ENCODE peak calls at places on chromosomes 6 and 20, in five cellular contexts. O is brain pericyte, X is GM04504, W is brain microvascular endothelial cell, E is H4. K is an unnamed sample.

GRCh38 chr6:169810066-169810989 is 58.9 kb downstream of the ERMARD start:
- DNase-seq in O (no peak), X (no peak), W (no peak), E (no peak), K (no peak)

GRCh38 chr6:22653980-22654610 is 84.7 kb downstream of the HDGFL1 start:
- DNase-seq in O (no peak), X (no peak), W (no peak), E (no peak), K (no peak)

GRCh38 chr6:146544783-146545182 is 1.1 kb downstream of the RAB32 start:
- DNase-seq in O (no peak), X (no peak), W (no peak), E (no peak), K (no peak)

GRCh38 chr6:42482126-42482525 is 30.4 kb upstream of the TRERF1 start:
- DNase-seq in O (no peak), X (no peak), W (no peak), E (no peak), K (no peak)

GRCh38 chr6:133701633-133702331 is 187.1 kb upstream of the TCF21 start:
- DNase-seq in O (no peak), X (no peak), W (peak), E (no peak), K (no peak)

GRCh38 chr20:6829510-6830116 is 62.1 kb downstream of the BMP2 start:
- DNase-seq in O (no peak), X (no peak), W (no peak), E (no peak), K (no peak)

GRCh38 chr6:54194067-54194466 is 82.8 kb downstream of the MLIP start:
- DNase-seq in O (no peak), X (peak), W (peak), E (peak), K (no peak)

GRCh38 chr6:100115702-100116101 is 121.7 kb upstream of the MCHR2 start:
- DNase-seq in O (no peak), X (no peak), W (no peak), E (no peak), K (no peak)

GRCh38 chr6:10310826-10311225 is 104.0 kb downstream of the TFAP2A start:
- DNase-seq in O (no peak), X (no peak), W (no peak), E (no peak), K (no peak)

GRCh38 chr20:48910360-48910781 is 11.1 kb upstream of the ARFGEF2 start:
- DNase-seq in O (no peak), X (no peak), W (peak), E (peak), K (no peak)

GRCh38 chr20:6026051-6026450 is 27.8 kb downstream of the LRRN4 start:
- DNase-seq in O (no peak), X (no peak), W (peak), E (peak), K (no peak)

GRCh38 chr6:20919677-20920385 is 385.6 kb downstream of the CDKAL1 start:
- DNase-seq in O (no peak), X (no peak), W (peak), E (no peak), K (no peak)

GRCh38 chr6:56335733-56336132 is 88.4 kb upstream of the COL21A1 start:
- DNase-seq in O (peak), X (peak), W (peak), E (peak), K (no peak)

GRCh38 chr20:60008130-60008808 is 50.0 kb downstream of the CDH26 start:
- DNase-seq in O (no peak), X (no peak), W (no peak), E (no peak), K (no peak)

GRCh38 chr20:20457392-20458126 is 89.7 kb downstream of the INSM1 start:
- DNase-seq in O (peak), X (no peak), W (peak), E (no peak), K (no peak)

GRCh38 chr20:32582659-32583580 is 2.2 kb downstream of the NOL4L start:
- DNase-seq in O (no peak), X (no peak), W (no peak), E (no peak), K (no peak)

GRCh38 chr20:63158845-63159244 is 57.1 kb downstream of the YTHDF1 start:
- DNase-seq in O (no peak), X (no peak), W (no peak), E (no peak), K (no peak)

GRCh38 chr6:151784441-151785214 is 22.9 kb upstream of the ESR1 start:
- DNase-seq in O (no peak), X (no peak), W (no peak), E (no peak), K (no peak)

GRCh38 chr20:38825901-38826625 is 20.6 kb downstream of the PPP1R16B start:
- DNase-seq in O (no peak), X (peak), W (peak), E (peak), K (no peak)

GRCh38 chr6:55239099-55239498 is 64.8 kb downstream of the HCRTR2 start:
- DNase-seq in O (no peak), X (no peak), W (no peak), E (peak), K (no peak)

GRCh38 chr6:42417641-42418112 is 34.0 kb downstream of the TRERF1 start:
- DNase-seq in O (no peak), X (no peak), W (no peak), E (peak), K (no peak)

K was measured in NCI-H1048.